ENCODE peak calls at places on chromosome 2, in four cellular contexts. V is NCI-H69; K is stimulated activated CD4-positive, alpha-beta T cell treated with anti-CD3 and anti-CD28 coated beads, Interleukin-4, amount 100 ng/mL, for 4 hours; H is GM20000. A is an unnamed sample.

GRCh38 chr2:217360781-217361485 is 501.1 kb upstream of the TNP1 start:
- DNase-seq in V (peak), K (no peak), H (no peak), A (peak)

GRCh38 chr2:134436706-134437105 is 182.8 kb downstream of the MGAT5 start:
- DNase-seq in V (no peak), K (no peak), H (no peak), A (peak)

GRCh38 chr2:42800981-42801380 is 8.6 kb upstream of the HAAO start:
- DNase-seq in V (no peak), K (no peak), H (no peak), A (peak)

GRCh38 chr2:129761569-129762021 is 217.9 kb upstream of the RAB6C start:
- DNase-seq in V (no peak), K (no peak), H (no peak), A (no peak)

GRCh38 chr2:111209045-111209514 is 88.4 kb downstream of the BCL2L11 start:
- DNase-seq in V (no peak), K (no peak), H (peak), A (peak)

GRCh38 chr2:170932948-170933347 is 3.9 kb downstream of the GORASP2 start:
- DNase-seq in V (no peak), K (no peak), H (no peak), A (no peak)

GRCh38 chr2:109272461-109272860 is 143.5 kb downstream of the SH3RF3 start:
- DNase-seq in V (no peak), K (no peak), H (no peak), A (no peak)

GRCh38 chr2:223652122-223652521 is 50.0 kb upstream of the SCG2 start:
- DNase-seq in V (no peak), K (no peak), H (no peak), A (no peak)

GRCh38 chr2:18599509-18600254 is 10.3 kb upstream of the NT5C1B start:
- DNase-seq in V (no peak), K (no peak), H (no peak), A (peak)

GRCh38 chr2:136248242-136248641 is 130.3 kb upstream of the CXCR4 start:
- DNase-seq in V (peak), K (no peak), H (no peak), A (no peak)

GRCh38 chr2:238398577-238398976 is 28.1 kb upstream of the ASB1 start:
- DNase-seq in V (no peak), K (no peak), H (no peak), A (no peak)

GRCh38 chr2:49002750-49003149 is 151.6 kb downstream of the FSHR start:
- DNase-seq in V (no peak), K (no peak), H (no peak), A (peak)

GRCh38 chr2:45134726-45135125 is 125.5 kb upstream of the SIX2 start:
- DNase-seq in V (peak), K (no peak), H (no peak), A (peak)

A was measured in EH.